ENCODE peak calls at places on chromosomes 7 and 10, in ten cellular contexts. V is mesothelial cell of epicardium, H is fibroblast of pulmonary artery, P is AG09319, I is AG04450, A is RWPE1, N is neural progenitor cell, D is nephron progenitor cell, G is B cell, Q is heart right ventricle. B is an unnamed sample.

GRCh38 chr7:54615545-54615944 is 73.4 kb downstream of the VSTM2A start:
- DNase-seq in V (no peak), H (peak), P (no peak), I (no peak), A (peak), N (no peak), D (no peak), G (no peak), Q (no peak), B (no peak)

GRCh38 chr7:1856966-1857441 is 186.9 kb downstream of the ELFN1 start:
- DNase-seq in V (peak), H (no peak), P (no peak), I (no peak), A (no peak), N (no peak), D (peak), G (no peak), Q (no peak), B (no peak)

GRCh38 chr10:5125315-5126044 is 31.3 kb downstream of the AKR1C3 start:
- DNase-seq in V (no peak), H (peak), P (no peak), I (no peak), A (no peak), N (no peak), D (no peak), G (no peak), Q (no peak), B (no peak)

GRCh38 chr7:81857385-81857784 is 87.5 kb upstream of the HGF start:
- DNase-seq in V (no peak), H (peak), P (no peak), I (no peak), A (no peak), N (no peak), D (no peak), G (no peak), Q (no peak), B (no peak)

GRCh38 chr7:130009848-130010688 is 41.1 kb downstream of the ZC3HC1 start:
- DNase-seq in V (no peak), H (peak), P (peak), I (peak), A (peak), N (no peak), D (no peak), G (no peak), Q (no peak), B (peak)

GRCh38 chr10:87861566-87861952 is 1.8 kb downstream of the KLLN start:
- DNase-seq in V (peak), H (peak), P (peak), I (peak), A (peak), N (peak), D (peak), G (no peak), Q (peak), B (peak)

GRCh38 chr10:109987413-109987812 is 20.4 kb upstream of the ADD3 start:
- DNase-seq in V (no peak), H (peak), P (no peak), I (no peak), A (peak), N (no peak), D (no peak), G (no peak), Q (no peak), B (no peak)

GRCh38 chr10:82254237-82254636 is 379.2 kb downstream of the NRG3 start:
- DNase-seq in V (no peak), H (no peak), P (no peak), I (no peak), A (no peak), N (no peak), D (no peak), G (no peak), Q (no peak), B (no peak)

GRCh38 chr10:1061930-1062769 is 6.0 kb downstream of the WDR37 start:
- DNase-seq in V (no peak), H (peak), P (no peak), I (no peak), A (no peak), N (no peak), D (no peak), G (no peak), Q (no peak), B (no peak)

GRCh38 chr10:93893646-93894515 is at the start of gene SLC35G1:
- DNase-seq in V (peak), H (peak), P (peak), I (no peak), A (peak), N (peak), D (peak), G (peak), Q (peak), B (peak)

GRCh38 chr7:30503273-30504212 is 1.1 kb downstream of the GGCT start:
- DNase-seq in V (no peak), H (peak), P (no peak), I (no peak), A (no peak), N (no peak), D (no peak), G (no peak), Q (no peak), B (no peak)

GRCh38 chr10:17126327-17126726 is 3.3 kb downstream of the CUBN start:
- DNase-seq in V (no peak), H (no peak), P (no peak), I (no peak), A (no peak), N (no peak), D (no peak), G (no peak), Q (no peak), B (no peak)

GRCh38 chr7:92625617-92626016 is 35.4 kb upstream of the FAM133B start:
- DNase-seq in V (no peak), H (peak), P (no peak), I (no peak), A (peak), N (no peak), D (no peak), G (no peak), Q (no peak), B (no peak)

GRCh38 chr10:104589871-104590270 is 51.2 kb upstream of the SORCS3 start:
- DNase-seq in V (no peak), H (peak), P (no peak), I (peak), A (peak), N (no peak), D (no peak), G (no peak), Q (no peak), B (no peak)

GRCh38 chr7:43785425-43785824 is 26.9 kb downstream of the BLVRA start:
- DNase-seq in V (no peak), H (peak), P (peak), I (peak), A (peak), N (no peak), D (no peak), G (no peak), Q (no peak), B (no peak)

GRCh38 chr10:117217196-117217761 is 20.0 kb downstream of the KCNK18 start:
- DNase-seq in V (no peak), H (no peak), P (no peak), I (no peak), A (no peak), N (peak), D (no peak), G (no peak), Q (no peak), B (peak)

GRCh38 chr10:83373659-83374058 is 765.6 kb upstream of the GHITM start:
- DNase-seq in V (no peak), H (peak), P (no peak), I (no peak), A (no peak), N (peak), D (peak), G (no peak), Q (no peak), B (no peak)

GRCh38 chr10:101817542-101818118 is 614 bp downstream of the OGA start:
- DNase-seq in V (no peak), H (peak), P (peak), I (peak), A (peak), N (peak), D (peak), G (no peak), Q (peak), B (peak)

GRCh38 chr7:49187543-49188268 is 263.4 kb downstream of the CDC14C start:
- DNase-seq in V (no peak), H (no peak), P (no peak), I (no peak), A (no peak), N (no peak), D (no peak), G (no peak), Q (no peak), B (no peak)

GRCh38 chr10:30645340-30645827 is 15.8 kb upstream of the LYZL2 start:
- DNase-seq in V (no peak), H (peak), P (no peak), I (no peak), A (no peak), N (peak), D (peak), G (no peak), Q (peak), B (no peak)

GRCh38 chr10:102673961-102674511 is 29.8 kb downstream of the TRIM8 start:
- DNase-seq in V (no peak), H (peak), P (no peak), I (no peak), A (peak), N (peak), D (peak), G (peak), Q (peak), B (peak)

GRCh38 chr7:50142421-50143113 is 49.5 kb upstream of the ZPBP start:
- DNase-seq in V (no peak), H (peak), P (peak), I (no peak), A (no peak), N (peak), D (peak), G (peak), Q (peak), B (no peak)

GRCh38 chr7:27119412-27119911 is 11.1 kb downstream of the HOXA4 start:
- DNase-seq in V (no peak), H (no peak), P (no peak), I (no peak), A (no peak), N (no peak), D (no peak), G (no peak), Q (no peak), B (no peak)

GRCh38 chr7:141674702-141675101 is 27.3 kb downstream of the DENND11 start:
- DNase-seq in V (no peak), H (no peak), P (no peak), I (no peak), A (no peak), N (peak), D (peak), G (no peak), Q (no peak), B (no peak)

GRCh38 chr10:86951184-86951761 is 6.1 kb downstream of the MMRN2 start:
- DNase-seq in V (no peak), H (no peak), P (no peak), I (no peak), A (no peak), N (no peak), D (no peak), G (no peak), Q (no peak), B (no peak)

GRCh38 chr10:11265486-11265885 is 247.8 kb downstream of the CELF2 start:
- DNase-seq in V (no peak), H (no peak), P (no peak), I (no peak), A (no peak), N (no peak), D (no peak), G (no peak), Q (no peak), B (no peak)

GRCh38 chr10:11272915-11273389 is 255.3 kb downstream of the CELF2 start:
- DNase-seq in V (no peak), H (no peak), P (no peak), I (no peak), A (no peak), N (no peak), D (no peak), G (no peak), Q (no peak), B (peak)

GRCh38 chr10:11270135-11270857 is 252.6 kb downstream of the CELF2 start:
- DNase-seq in V (peak), H (peak), P (no peak), I (peak), A (peak), N (peak), D (peak), G (peak), Q (peak), B (peak)

GRCh38 chr10:11276475-11276990 is 258.9 kb downstream of the CELF2 start:
- DNase-seq in V (no peak), H (no peak), P (no peak), I (no peak), A (no peak), N (no peak), D (no peak), G (no peak), Q (no peak), B (no peak)

GRCh38 chr10:11270858-11271179 is 253.1 kb downstream of the CELF2 start:
- DNase-seq in V (no peak), H (no peak), P (no peak), I (no peak), A (no peak), N (no peak), D (no peak), G (no peak), Q (no peak), B (no peak)
- TF ChIP-seq CTCF in V (no peak), H (no peak), P (no peak), I (no peak), A (peak), N (no peak), D (peak), G (peak), Q (no peak), B (no peak)

DNA sequence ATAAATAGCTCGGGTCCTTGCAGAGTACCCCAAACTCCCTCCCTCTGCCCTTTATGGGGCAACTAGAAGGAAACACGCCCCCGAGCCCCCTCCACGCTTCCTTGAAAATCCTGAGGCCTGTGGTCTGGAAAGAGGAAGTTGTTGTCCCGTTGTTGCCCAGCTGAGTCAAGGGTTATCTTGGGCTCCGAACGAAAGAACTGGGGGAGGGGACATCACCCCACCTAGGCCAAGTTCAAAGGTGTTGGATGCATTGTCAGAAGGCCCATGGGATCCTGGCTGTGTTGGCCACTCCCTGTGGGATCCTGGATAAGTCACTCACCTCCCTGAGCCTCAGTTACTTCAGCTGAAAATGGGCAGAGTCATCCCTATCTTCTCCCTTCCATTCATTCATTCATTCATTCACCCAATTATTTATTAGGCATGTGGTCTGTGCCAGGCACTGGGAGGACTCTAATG is at the start of gene CCL24:
- DNase-seq in V (no peak), H (no peak), P (no peak), I (no peak), A (no peak), N (no peak), D (no peak), G (no peak), Q (no peak), B (no peak)
- TF ChIP-seq CTCF in V (no peak), H (no peak), P (no peak), I (no peak), A (no peak), N (no peak), D (no peak), G (no peak), Q (no peak), B (no peak)

DNA sequence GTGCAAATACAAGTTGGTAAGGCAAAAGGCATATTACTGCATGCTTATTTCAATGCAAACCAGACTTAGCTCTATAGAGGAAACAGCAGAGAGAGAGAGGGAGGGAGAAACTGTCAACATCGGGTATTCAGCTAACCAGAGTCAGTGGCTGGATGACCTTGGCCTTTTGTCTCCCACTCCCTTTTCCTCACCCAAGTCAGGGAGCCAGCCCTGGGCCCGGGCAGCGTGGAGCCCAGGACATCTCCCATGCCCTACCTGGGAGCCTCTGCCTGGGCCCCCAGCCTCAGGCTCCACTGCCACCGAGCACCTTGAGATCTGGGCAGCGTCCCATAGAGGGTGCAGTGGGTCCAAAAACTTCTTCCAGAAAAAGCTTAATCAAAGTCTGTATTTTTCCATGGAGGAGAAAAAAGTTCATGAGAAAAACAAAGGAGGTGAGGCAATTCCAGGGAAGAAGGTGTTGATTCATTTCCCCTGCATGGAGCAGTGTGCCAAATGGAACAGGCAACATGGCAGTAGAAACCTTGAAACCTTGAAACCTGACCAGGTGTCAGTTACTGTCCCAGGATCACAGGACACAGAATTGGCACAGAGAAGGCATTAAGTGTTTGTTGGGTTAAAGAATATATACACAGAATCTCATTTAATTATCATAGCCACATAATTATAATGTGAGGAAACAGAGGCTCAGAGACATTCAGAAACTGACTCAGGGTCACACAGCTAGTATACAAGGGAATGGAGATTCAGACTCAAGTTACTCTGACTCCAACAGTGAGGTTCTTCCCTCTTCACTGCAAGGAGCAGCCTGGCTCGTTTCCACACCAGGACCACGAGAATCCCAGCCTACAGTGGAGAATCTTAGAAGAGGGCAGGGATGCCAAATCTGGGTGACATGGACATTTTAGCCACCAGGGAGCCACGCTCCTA is 5.8 kb upstream of the NCOA4 start:
- DNase-seq in V (no peak), H (no peak), P (no peak), I (no peak), A (no peak), N (no peak), D (no peak), G (no peak), Q (no peak), B (no peak)
- TF ChIP-seq CTCF in V (no peak), H (peak), P (no peak), I (no peak), A (no peak), N (peak), D (no peak), G (no peak), Q (no peak), B (no peak)

GRCh38 chr7:74656911-74657691 is 417 bp upstream of the GTF2I start:
- DNase-seq in V (peak), H (peak), P (peak), I (peak), A (peak), N (peak), D (peak), G (peak), Q (peak), B (peak)
- TF ChIP-seq CTCF in V (no peak), H (no peak), P (peak), I (peak), A (no peak), N (no peak), D (no peak), G (no peak), Q (no peak), B (no peak)